ENCODE peak calls at places on chromosomes 4 and X, in five cellular contexts. B is breast epithelium, F is SK-N-SH, T is H1, Z is sigmoid colon. G is an unnamed sample.

GRCh38 chr4:186831574-186831973 is 107.9 kb upstream of the FAT1 start:
- DNase-seq in B (no peak), F (no peak), T (no peak), Z (no peak), G (no peak)

GRCh38 chrX:153412746-153413720 is 1.8 kb downstream of the ZFP92 start:
- DNase-seq in B (no peak), F (peak), T (no peak), Z (no peak), G (no peak)

GRCh38 chr4:110165382-110166285 is 32.8 kb downstream of the ELOVL6 start:
- DNase-seq in B (no peak), F (peak), T (no peak), Z (no peak), G (no peak)

GRCh38 chrX:26670521-26670920 is 454.6 kb downstream of the MAGEB5 start:
- DNase-seq in B (no peak), F (no peak), T (no peak), Z (no peak), G (no peak)

GRCh38 chr4:183758006-183758734 is 99.1 kb downstream of the TRAPPC11 start:
- DNase-seq in B (peak), F (no peak), T (no peak), Z (no peak), G (no peak)

GRCh38 chr4:111512081-111512774 is 633.0 kb upstream of the FAM241A start:
- DNase-seq in B (no peak), F (no peak), T (no peak), Z (no peak), G (no peak)

GRCh38 chrX:134528936-134529335 is 69.0 kb downstream of the HPRT1 start:
- DNase-seq in B (no peak), F (no peak), T (no peak), Z (no peak), G (no peak)

GRCh38 chr4:89109841-89110540 is 1.3 kb upstream of the TIGD2 start:
- DNase-seq in B (no peak), F (peak), T (no peak), Z (no peak), G (no peak)

GRCh38 chr4:139574641-139575040 is 18.6 kb upstream of the SETD7 start:
- DNase-seq in B (no peak), F (no peak), T (no peak), Z (no peak), G (no peak)

GRCh38 chr4:156976147-156976546 is 4.5 kb upstream of the PDGFC start:
- DNase-seq in B (no peak), F (no peak), T (no peak), Z (no peak), G (no peak)

GRCh38 chr4:102344955-102345794 is at the start of gene SLC39A8:
- DNase-seq in B (peak), F (peak), T (peak), Z (peak), G (peak)
- TF ChIP-seq POLR2AphosphoS5 in B (peak), F (peak), T (peak), Z (peak), G (no peak)

GRCh38 chr4:84648863-84649647 is 66.1 kb downstream of the CDS1 start:
- DNase-seq in B (no peak), F (no peak), T (no peak), Z (no peak), G (no peak)
- TF ChIP-seq POLR2AphosphoS5 in B (no peak), F (no peak), T (no peak), Z (no peak), G (no peak)

GRCh38 chrX:142204522-142205433 is at the start of gene MAGEC2:
- DNase-seq in B (no peak), F (no peak), T (no peak), Z (no peak), G (no peak)
- TF ChIP-seq POLR2AphosphoS5 in B (no peak), F (no peak), T (no peak), Z (no peak), G (no peak)

GRCh38 chrX:106612403-106612789 is 618 bp downstream of the RADX start:
- DNase-seq in B (no peak), F (no peak), T (no peak), Z (no peak), G (no peak)

GRCh38 chrX:106613277-106613676 is 1.5 kb downstream of the RADX start:
- DNase-seq in B (no peak), F (no peak), T (no peak), Z (no peak), G (no peak)

GRCh38 chrX:106611323-106611681 is 476 bp upstream of the RADX start:
- DNase-seq in B (no peak), F (no peak), T (no peak), Z (no peak), G (no peak)

GRCh38 chrX:106615041-106615440 is 3.3 kb downstream of the RADX start:
- DNase-seq in B (no peak), F (no peak), T (no peak), Z (no peak), G (no peak)

DNA sequence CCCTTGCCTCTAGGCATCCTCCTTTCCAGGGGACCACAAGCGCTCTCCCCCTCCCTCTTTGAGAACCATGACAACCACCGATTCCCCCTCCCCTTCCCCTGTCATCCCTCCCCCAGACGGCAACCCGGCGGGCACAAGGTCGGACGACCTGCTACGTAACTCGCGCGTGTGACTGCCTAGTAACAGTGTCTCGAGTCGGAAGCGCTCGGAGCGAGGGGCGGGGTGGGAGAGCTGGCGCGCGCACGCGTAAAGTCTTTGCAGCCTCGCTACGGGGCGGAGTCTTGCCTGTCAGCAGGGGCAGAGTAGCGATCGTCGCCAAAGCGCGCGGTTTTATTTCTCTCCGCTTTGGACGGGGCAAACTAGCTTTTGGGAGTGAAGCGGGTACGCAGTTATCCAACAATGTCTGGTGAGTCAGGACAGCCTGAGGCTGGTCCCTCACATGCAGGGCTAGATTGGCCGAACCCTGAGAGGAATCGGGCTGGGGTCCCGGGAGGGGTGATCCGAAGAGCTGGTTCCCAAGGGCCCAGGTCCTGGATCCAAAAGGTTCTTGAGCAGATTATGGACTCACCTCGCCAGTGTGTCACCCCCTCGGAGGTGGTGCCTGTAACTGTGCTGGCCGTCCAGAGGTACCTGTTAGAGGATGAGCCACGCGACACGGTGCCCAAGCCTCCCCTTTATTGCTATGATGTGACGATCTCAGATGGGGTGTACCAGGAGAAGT is at the start of gene RADX:
- DNase-seq in B (peak), F (peak), T (peak), Z (peak), G (peak)
- TF ChIP-seq POLR2AphosphoS5 in B (no peak), F (no peak), T (peak), Z (peak), G (peak)

G was measured in Panc1.